ENCODE peak calls at places on chromosome 3, in seven cellular contexts. G is mesothelial cell of epicardium, V is B cell, D is nephron progenitor cell, W is MM.1S, X is LNCaP clone FGC, O is cardiac fibroblast. R is an unnamed sample.

GRCh38 chr3:134350861-134351311 is 23.4 kb downstream of the AMOTL2 start:
- DNase-seq in V (no peak), O (no peak), G (no peak), W (no peak), D (no peak), X (no peak), R (no peak)

GRCh38 chr3:129014148-129014547 is 13.0 kb downstream of the EFCC1 start:
- DNase-seq in W (no peak), O (no peak), X (no peak), D (no peak), G (no peak), V (no peak), R (no peak)

GRCh38 chr3:71537211-71537611 is 46.3 kb downstream of the FOXP1 start:
- DNase-seq in G (no peak), O (peak), X (no peak), W (no peak), V (no peak), D (peak), R (peak)

GRCh38 chr3:16504242-16504641 is 9.3 kb downstream of the RFTN1 start:
- DNase-seq in X (no peak), D (no peak), W (peak), V (no peak), G (no peak), O (no peak), R (peak)

GRCh38 chr3:186166036-186166435 is 57.1 kb upstream of the ETV5 start:
- DNase-seq in V (no peak), W (no peak), O (no peak), G (no peak), X (no peak), D (no peak), R (no peak)

GRCh38 chr3:171704002-171704401 is 106.3 kb downstream of the PLD1 start:
- DNase-seq in X (no peak), W (peak), G (no peak), O (peak), D (no peak), V (no peak), R (peak)

GRCh38 chr3:170233532-170233931 is 11.3 kb downstream of the PRKCI start:
- DNase-seq in W (no peak), X (no peak), G (no peak), V (no peak), D (no peak), O (peak), R (peak)

GRCh38 chr3:99901200-99901926 is 83.7 kb downstream of the CMSS1 start:
- DNase-seq in G (no peak), V (no peak), D (no peak), X (no peak), O (peak), W (no peak), R (peak)

GRCh38 chr3:64408770-64409169 is 183.5 kb upstream of the PRICKLE2 start:
- DNase-seq in D (no peak), W (no peak), G (no peak), X (no peak), V (no peak), O (no peak), R (no peak)

GRCh38 chr3:62481972-62482371 is 108.6 kb upstream of the FEZF2 start:
- DNase-seq in G (no peak), W (no peak), O (no peak), X (no peak), V (no peak), D (no peak), R (no peak)

GRCh38 chr3:29026301-29026700 is 254.6 kb upstream of the RBMS3 start:
- DNase-seq in G (no peak), X (no peak), W (peak), O (no peak), D (no peak), V (no peak), R (no peak)

GRCh38 chr3:196849180-196849721 is 18.5 kb upstream of the SENP5 start:
- DNase-seq in W (no peak), G (no peak), D (no peak), V (no peak), X (no peak), O (no peak), R (no peak)

GRCh38 chr3:186280737-186281136 is 81.3 kb downstream of the DGKG start:
- DNase-seq in D (no peak), X (no peak), W (no peak), G (no peak), O (no peak), V (no peak), R (no peak)

DNA sequence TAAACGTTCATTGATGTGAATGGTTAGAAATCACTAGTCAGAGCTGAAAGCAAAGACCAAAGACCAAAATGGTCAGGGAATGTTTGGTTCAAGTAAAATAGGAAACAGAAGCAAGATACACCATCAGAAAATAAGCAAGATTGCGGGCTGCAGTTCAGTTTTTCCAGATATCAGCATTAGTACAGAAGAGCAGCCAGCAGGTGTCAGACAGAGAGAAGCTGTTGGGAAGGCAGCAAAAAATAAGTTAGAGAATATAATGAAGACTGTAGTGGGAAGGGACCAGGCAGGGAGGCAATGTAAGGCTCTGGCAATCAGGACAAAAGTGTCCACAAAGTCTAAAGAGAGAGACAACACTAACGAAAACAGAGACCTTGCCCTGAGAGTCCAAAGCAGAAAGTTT is 639.4 kb upstream of the NAALADL2 start:
- DNase-seq in D (no peak), W (no peak), G (no peak), X (no peak), O (no peak), V (no peak), R (no peak)
- TF ChIP-seq CTCF in D (no peak), W (no peak), G (no peak), X (peak), O (no peak), V (no peak), R (peak)

GRCh38 chr3:192409203-192409837 is 318.0 kb downstream of the FGF12 start:
- DNase-seq in V (no peak), D (peak), W (peak), G (peak), X (no peak), O (peak), R (peak)
- TF ChIP-seq CTCF in V (no peak), D (no peak), W (no peak), G (no peak), X (no peak), O (no peak), R (no peak)

DNA sequence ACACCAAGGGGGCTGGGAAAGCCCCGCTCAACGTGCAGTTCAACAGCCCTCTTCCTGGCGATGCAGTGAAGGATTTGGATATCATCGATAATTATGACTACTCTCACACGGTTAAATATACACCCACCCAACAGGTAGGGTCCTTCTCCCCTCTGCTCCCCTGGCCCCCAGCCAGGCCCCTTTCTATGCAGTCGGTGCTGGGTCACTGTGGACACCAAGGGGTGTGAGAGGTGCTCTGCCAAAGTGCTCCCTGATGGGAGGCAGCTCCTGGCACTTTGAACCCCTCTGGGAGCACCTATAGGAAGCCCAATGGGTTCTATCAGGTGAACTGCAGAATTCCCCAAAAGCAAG is 98.6 kb downstream of the DNASE1L3 start:
- DNase-seq in X (no peak), G (no peak), O (no peak), V (no peak), D (no peak), W (no peak), R (no peak)
- TF ChIP-seq CTCF in X (no peak), G (no peak), O (no peak), V (no peak), D (no peak), W (no peak), R (no peak)

DNA sequence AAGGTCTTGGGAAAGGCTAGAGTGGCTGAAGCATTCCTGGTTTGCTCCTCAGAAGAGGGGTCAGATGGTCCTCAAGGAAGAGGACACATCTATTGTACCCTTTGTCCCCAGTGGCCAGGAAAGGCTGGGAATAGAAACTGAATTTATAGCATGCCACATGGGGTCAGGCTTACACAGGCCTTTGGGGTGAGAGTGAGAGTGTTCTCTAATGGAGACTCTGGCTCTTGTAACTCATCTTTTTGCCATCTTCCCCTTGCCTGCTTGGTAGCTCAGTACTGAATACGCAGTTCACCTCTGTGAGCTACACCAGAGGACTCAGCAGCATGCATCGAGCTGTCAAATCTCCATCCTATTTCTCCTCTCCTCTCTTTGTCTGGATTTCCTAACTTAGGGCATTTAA is 87.5 kb downstream of the ATP2B2 start:
- DNase-seq in D (no peak), W (no peak), V (no peak), O (peak), G (no peak), X (peak), R (peak)
- TF ChIP-seq CTCF in D (no peak), W (no peak), V (no peak), O (peak), G (no peak), X (peak), R (peak)